ENCODE peak calls at places on chromosomes 11 and 22, in five cellular contexts. J, E, D, F and K are unnamed samples.

GRCh38 chr22:33823552-33823951 is 96.7 kb downstream of the LARGE1 start:
- DNase-seq in D (no peak), E (no peak), J (no peak), F (peak), K (no peak)

GRCh38 chr11:34305095-34305692 is 52.6 kb downstream of the ABTB2 start:
- DNase-seq in F (no peak), D (no peak), J (no peak), E (no peak), K (no peak)

GRCh38 chr22:19086417-19086816 is 35.8 kb downstream of the DGCR2 start:
- DNase-seq in J (no peak), D (no peak), E (no peak), F (no peak), K (no peak)

GRCh38 chr11:20443596-20443995 is 56.1 kb downstream of the PRMT3 start:
- DNase-seq in F (no peak), J (no peak), E (peak), D (no peak), K (no peak)

GRCh38 chr11:36822829-36823228 is 224.8 kb upstream of the RAG2 start:
- DNase-seq in E (no peak), J (no peak), F (no peak), D (no peak), K (no peak)

GRCh38 chr11:14310696-14311095 is 48.3 kb downstream of the RRAS2 start:
- DNase-seq in D (no peak), F (no peak), J (no peak), E (no peak), K (no peak)

GRCh38 chr11:1069740-1070139 is 4.9 kb upstream of the MUC2 start:
- DNase-seq in D (no peak), F (no peak), J (no peak), E (no peak), K (no peak)

GRCh38 chr11:82994615-82995014 is 77.1 kb downstream of the RAB30 start:
- DNase-seq in D (no peak), F (no peak), E (no peak), J (no peak), K (no peak)

GRCh38 chr11:124893781-124894401 is 3.8 kb downstream of the ROBO4 start:
- DNase-seq in D (no peak), J (no peak), E (no peak), F (no peak), K (no peak)

GRCh38 chr11:121741954-121742361 is 289.2 kb upstream of the SORL1-AS1 start:
- DNase-seq in J (no peak), E (no peak), D (peak), F (peak), K (no peak)

GRCh38 chr11:121740902-121741301 is 288.1 kb upstream of the SORL1-AS1 start:
- DNase-seq in F (no peak), D (no peak), E (no peak), J (no peak), K (no peak)

GRCh38 chr11:121741316-121741715 is 288.5 kb upstream of the SORL1-AS1 start:
- DNase-seq in J (no peak), D (no peak), F (no peak), E (no peak), K (no peak)

GRCh38 chr11:121743285-121743684 is 290.5 kb upstream of the SORL1-AS1 start:
- DNase-seq in F (no peak), E (no peak), J (no peak), D (no peak), K (no peak)
- H3K27ac ChIP-seq in F (peak), E (no peak), J (no peak), D (peak), K (no peak)

GRCh38 chr11:117703209-117703608 is 93.8 kb downstream of the DSCAML1 start:
- DNase-seq in J (no peak), F (no peak), D (no peak), E (no peak), K (no peak)

GRCh38 chr11:117704416-117705150 is 92.4 kb downstream of the DSCAML1 start:
- DNase-seq in E (no peak), D (no peak), J (no peak), F (no peak), K (no peak)

GRCh38 chr11:117705866-117706265 is 91.2 kb downstream of the DSCAML1 start:
- DNase-seq in J (no peak), D (no peak), F (no peak), E (no peak), K (no peak)

GRCh38 chr11:117700551-117700950 is 96.5 kb downstream of the DSCAML1 start:
- DNase-seq in D (no peak), F (no peak), E (no peak), J (no peak), K (no peak)

GRCh38 chr11:117701781-117702180 is 95.2 kb downstream of the DSCAML1 start:
- DNase-seq in E (no peak), D (no peak), F (no peak), J (no peak), K (no peak)
- H3K27ac ChIP-seq in E (no peak), D (no peak), F (no peak), J (no peak), K (no peak)

DNA sequence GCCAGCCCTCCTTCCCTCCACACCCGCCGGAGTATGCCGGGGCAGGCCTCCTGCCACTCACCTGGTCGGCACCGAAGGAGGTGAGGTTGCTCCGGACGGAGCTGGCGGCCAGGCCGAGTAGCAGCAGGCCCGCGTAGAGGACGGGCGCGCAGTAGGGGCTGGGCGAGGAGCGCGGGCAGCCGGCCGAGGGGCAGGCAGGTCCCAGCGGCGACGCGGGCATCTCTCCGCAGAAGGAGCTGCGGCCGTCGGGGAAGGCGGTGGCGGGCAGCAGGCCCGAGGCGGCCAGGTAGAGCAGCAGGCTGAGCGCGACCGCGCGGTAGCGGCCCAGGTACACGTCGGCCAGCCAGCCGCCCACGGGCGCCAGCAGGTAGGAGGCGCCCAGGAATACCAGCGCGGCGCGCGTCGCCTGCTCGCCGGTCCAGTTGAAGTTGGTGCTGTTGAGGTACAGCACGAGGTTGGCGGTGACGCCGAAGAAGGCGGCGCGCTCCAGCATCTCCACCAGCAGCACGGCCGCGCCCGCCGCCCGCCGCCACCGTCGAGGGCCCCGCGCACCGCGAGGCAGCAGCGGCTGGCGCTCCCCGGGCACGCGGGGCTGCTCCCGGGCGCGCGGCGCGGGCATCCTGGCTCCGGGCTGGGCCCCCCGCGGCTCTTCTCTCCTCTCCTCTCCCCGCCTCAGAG is 904 bp downstream of the SLC15A3 start:
- DNase-seq in D (no peak), F (no peak), J (no peak), E (peak), K (no peak)
- H3K27ac ChIP-seq in D (peak), F (peak), J (no peak), E (no peak), K (no peak)

DNA sequence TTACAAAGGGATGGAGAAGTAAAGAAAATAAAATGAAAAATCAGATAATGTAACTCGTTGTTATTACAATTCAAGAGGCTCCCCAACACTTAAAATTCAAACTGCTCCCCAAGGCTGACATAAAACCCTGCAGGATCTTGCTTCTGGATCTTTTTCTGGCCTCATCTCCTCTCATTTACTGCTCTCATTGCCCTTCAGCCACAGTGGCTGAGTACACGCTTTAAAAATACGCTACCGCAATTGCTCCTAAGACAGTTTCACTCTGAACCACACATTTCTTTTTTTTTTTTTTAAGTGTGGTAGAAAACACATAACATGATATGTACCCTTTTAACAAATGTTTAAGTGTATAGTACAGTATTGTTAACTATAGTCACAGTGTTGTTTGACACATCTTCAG is 718.0 kb upstream of the ANO3 start:
- DNase-seq in E (no peak), F (no peak), D (no peak), J (no peak), K (no peak)
- H3K27ac ChIP-seq in E (no peak), F (no peak), D (no peak), J (no peak), K (no peak)